ENCODE peak calls at places on chromosomes 11 and 22, in five cellular contexts. Q, M, O, U and H are unnamed samples. For H3K4me1, the result is how much of the 10 kb centered on the place peaks cover.

GRCh38 chr11:76623884-76624419 is 46.6 kb downstream of the LRRC32 start:
- DNase-seq in Q (no peak), M (no peak), O (no peak), U (peak), H (no peak)

GRCh38 chr11:10067629-10068300 is 226.3 kb downstream of the SBF2 start:
- DNase-seq in Q (no peak), M (no peak), O (no peak), U (no peak), H (no peak)

GRCh38 chr11:17769218-17769617 is 34.6 kb downstream of the KCNC1 start:
- DNase-seq in Q (no peak), M (no peak), O (no peak), U (no peak), H (no peak)

GRCh38 chr22:33271390-33272161 is 213.4 kb upstream of the SYN3 start:
- DNase-seq in Q (peak), M (no peak), O (peak), U (peak), H (peak)

GRCh38 chr22:49564054-49564453 is 263.6 kb downstream of the BRD1 start:
- DNase-seq in Q (no peak), M (no peak), O (no peak), U (no peak), H (no peak)

GRCh38 chr11:2780850-2781412 is 81.1 kb upstream of the KCNQ1OT1 start:
- DNase-seq in Q (peak), M (no peak), O (no peak), U (no peak), H (no peak)

GRCh38 chr11:60880189-60880588 is 12.8 kb downstream of the ZP1 start:
- DNase-seq in Q (no peak), M (no peak), O (no peak), U (no peak), H (no peak)

GRCh38 chr22:41540006-41540315 is 4.3 kb downstream of the POLR3H start:
- DNase-seq in Q (no peak), M (no peak), O (no peak), U (no peak), H (no peak)

GRCh38 chr11:43269229-43269928 is 42.4 kb upstream of the API5 start:
- DNase-seq in Q (no peak), M (no peak), O (peak), U (no peak), H (no peak)

GRCh38 chr22:22167791-22168189 is 76.8 kb upstream of the VPREB1 start:
- DNase-seq in Q (no peak), M (no peak), O (no peak), U (no peak), H (no peak)

GRCh38 chr22:22166941-22167713 is 77.5 kb upstream of the VPREB1 start:
- DNase-seq in Q (no peak), M (no peak), O (no peak), U (no peak), H (no peak)

GRCh38 chr22:22165936-22166710 is 78.5 kb upstream of the VPREB1 start:
- DNase-seq in Q (no peak), M (no peak), O (no peak), U (no peak), H (no peak)

GRCh38 chr22:22161924-22162851 is 82.4 kb upstream of the VPREB1 start:
- DNase-seq in Q (no peak), M (no peak), O (no peak), U (no peak), H (no peak)

GRCh38 chr22:22164541-22165272 is 79.9 kb upstream of the VPREB1 start:
- DNase-seq in Q (no peak), M (no peak), O (no peak), U (no peak), H (no peak)
- H3K4me1 ChIP-seq in Q (under half), M (under half), O (under half), U (under half), H (under half)

GRCh38 chr11:33773399-33774355 is 643 bp downstream of the FBXO3 start:
- DNase-seq in Q (peak), M (no peak), O (no peak), U (no peak), H (no peak)

GRCh38 chr11:33770236-33770635 is 4.1 kb downstream of the FBXO3 start:
- DNase-seq in Q (no peak), M (no peak), O (no peak), U (no peak), H (no peak)

GRCh38 chr11:33769542-33769941 is 4.8 kb downstream of the FBXO3 start:
- DNase-seq in Q (no peak), M (no peak), O (no peak), U (no peak), H (no peak)

GRCh38 chr11:33774356-33775063 is at the start of gene FBXO3:
- DNase-seq in Q (peak), M (peak), O (peak), U (peak), H (peak)

GRCh38 chr11:33772300-33772699 is 2.0 kb downstream of the FBXO3 start:
- DNase-seq in Q (no peak), M (no peak), O (no peak), U (no peak), H (no peak)
- H3K4me1 ChIP-seq in Q (under half), M (half or more), O (under half), U (under half), H (under half)

GRCh38 chr11:68355471-68355870 is 43.1 kb downstream of the LRP5 start:
- DNase-seq in Q (no peak), M (no peak), O (no peak), U (no peak), H (no peak)
- H3K4me1 ChIP-seq in Q (half or more), M (under half), O (under half), U (under half), H (under half)

GRCh38 chr11:70153133-70153727 is 49.9 kb upstream of the FADD start:
- DNase-seq in Q (no peak), M (no peak), O (no peak), U (no peak), H (no peak)
- H3K4me1 ChIP-seq in Q (under half), M (under half), O (under half), U (under half), H (under half)

GRCh38 chr11:74726547-74727182 is 4.6 kb downstream of the CHRDL2 start:
- DNase-seq in Q (peak), M (no peak), O (peak), U (peak), H (peak)

GRCh38 chr11:74720596-74721478 is 10.4 kb downstream of the CHRDL2 start:
- DNase-seq in Q (peak), M (no peak), O (peak), U (peak), H (peak)

GRCh38 chr11:74725701-74726100 is 5.5 kb downstream of the CHRDL2 start:
- DNase-seq in Q (no peak), M (no peak), O (no peak), U (no peak), H (no peak)

GRCh38 chr11:74721479-74721835 is 9.8 kb downstream of the CHRDL2 start:
- DNase-seq in Q (no peak), M (no peak), O (peak), U (no peak), H (no peak)

GRCh38 chr11:74723511-74723910 is 7.7 kb downstream of the CHRDL2 start:
- DNase-seq in Q (no peak), M (no peak), O (no peak), U (no peak), H (no peak)
- H3K4me1 ChIP-seq in Q (under half), M (half or more), O (under half), U (under half), H (under half)